ENCODE peak calls at places on chromosomes 5 and 9, in six cellular contexts. One of them, this sample, is unnamed.

GRCh38 chr5:115415143-115415491 is 118.7 kb upstream of the CCDC112 start:
- DNase-seq in NCI-H748 treated with DMSO at 0.1 percent for 48 hours: peak; percentile 14
- DNase-seq in substantia nigra: no peak
- DNase-seq in amniotic stem cell: no peak
- DNase-seq in left lobe of liver: no peak
- DNase-seq in non-pigmented ciliary epithelial cell: peak; percentile 43
- DNase-seq in this sample: no peak

GRCh38 chr9:93288341-93288740 is 104.4 kb downstream of the WNK2 start:
- DNase-seq in NCI-H748 treated with DMSO at 0.1 percent for 48 hours: no peak
- DNase-seq in substantia nigra: no peak
- DNase-seq in amniotic stem cell: no peak
- DNase-seq in left lobe of liver: no peak
- DNase-seq in non-pigmented ciliary epithelial cell: no peak
- DNase-seq in this sample: peak; percentile 38

GRCh38 chr5:1032551-1033027 is 24.0 kb downstream of the NKD2 start:
- DNase-seq in NCI-H748 treated with DMSO at 0.1 percent for 48 hours: no peak
- DNase-seq in substantia nigra: no peak
- DNase-seq in amniotic stem cell: no peak
- DNase-seq in left lobe of liver: no peak
- DNase-seq in non-pigmented ciliary epithelial cell: no peak
- DNase-seq in this sample: no peak

GRCh38 chr5:97658116-97658900 is 475.3 kb upstream of the RIOK2 start:
- DNase-seq in NCI-H748 treated with DMSO at 0.1 percent for 48 hours: no peak
- DNase-seq in substantia nigra: no peak
- DNase-seq in amniotic stem cell: no peak
- DNase-seq in left lobe of liver: peak; percentile 52
- DNase-seq in non-pigmented ciliary epithelial cell: no peak
- DNase-seq in this sample: no peak

GRCh38 chr9:4137234-4137633 is 162.6 kb downstream of the GLIS3 start:
- DNase-seq in NCI-H748 treated with DMSO at 0.1 percent for 48 hours: no peak
- DNase-seq in substantia nigra: no peak
- DNase-seq in amniotic stem cell: peak; percentile 38
- DNase-seq in left lobe of liver: no peak
- DNase-seq in non-pigmented ciliary epithelial cell: peak; percentile 96
- DNase-seq in this sample: no peak

GRCh38 chr5:93576994-93577575 is 3.9 kb downstream of the NR2F1-AS1 start:
- DNase-seq in NCI-H748 treated with DMSO at 0.1 percent for 48 hours: no peak
- DNase-seq in substantia nigra: no peak
- DNase-seq in amniotic stem cell: no peak
- DNase-seq in left lobe of liver: no peak
- DNase-seq in non-pigmented ciliary epithelial cell: no peak
- DNase-seq in this sample: no peak

GRCh38 chr9:104138243-104138642 is 44.1 kb downstream of the SMC2 start:
- DNase-seq in NCI-H748 treated with DMSO at 0.1 percent for 48 hours: no peak
- DNase-seq in substantia nigra: no peak
- DNase-seq in amniotic stem cell: no peak
- DNase-seq in left lobe of liver: no peak
- DNase-seq in non-pigmented ciliary epithelial cell: no peak
- DNase-seq in this sample: no peak

GRCh38 chr5:44942524-44943001 is 133.8 kb downstream of the MRPS30 start:
- DNase-seq in NCI-H748 treated with DMSO at 0.1 percent for 48 hours: no peak
- DNase-seq in substantia nigra: no peak
- DNase-seq in amniotic stem cell: no peak
- DNase-seq in left lobe of liver: no peak
- DNase-seq in non-pigmented ciliary epithelial cell: no peak
- DNase-seq in this sample: no peak

GRCh38 chr9:34552986-34553385 is 30.2 kb upstream of the ENHO start:
- DNase-seq in NCI-H748 treated with DMSO at 0.1 percent for 48 hours: no peak
- DNase-seq in substantia nigra: no peak
- DNase-seq in amniotic stem cell: no peak
- DNase-seq in left lobe of liver: no peak
- DNase-seq in non-pigmented ciliary epithelial cell: no peak
- DNase-seq in this sample: no peak

GRCh38 chr9:128529191-128529590 is 23.2 kb upstream of the SPTAN1 start:
- DNase-seq in NCI-H748 treated with DMSO at 0.1 percent for 48 hours: no peak
- DNase-seq in substantia nigra: no peak
- DNase-seq in amniotic stem cell: no peak
- DNase-seq in left lobe of liver: no peak
- DNase-seq in non-pigmented ciliary epithelial cell: no peak
- DNase-seq in this sample: no peak

GRCh38 chr9:20981486-20981885 is 50.0 kb downstream of the HACD4 start:
- DNase-seq in NCI-H748 treated with DMSO at 0.1 percent for 48 hours: no peak
- DNase-seq in substantia nigra: no peak
- DNase-seq in amniotic stem cell: peak; percentile 48
- DNase-seq in left lobe of liver: no peak
- DNase-seq in non-pigmented ciliary epithelial cell: peak; percentile 67
- DNase-seq in this sample: no peak

GRCh38 chr5:89968870-89969472 is 440.6 kb downstream of the CETN3 start:
- DNase-seq in NCI-H748 treated with DMSO at 0.1 percent for 48 hours: no peak
- DNase-seq in substantia nigra: no peak
- DNase-seq in amniotic stem cell: no peak
- DNase-seq in left lobe of liver: no peak
- DNase-seq in non-pigmented ciliary epithelial cell: no peak
- DNase-seq in this sample: no peak

GRCh38 chr5:147565524-147565923 is 55.7 kb upstream of the DPYSL3 start:
- DNase-seq in NCI-H748 treated with DMSO at 0.1 percent for 48 hours: no peak
- DNase-seq in substantia nigra: no peak
- DNase-seq in amniotic stem cell: no peak
- DNase-seq in left lobe of liver: no peak
- DNase-seq in non-pigmented ciliary epithelial cell: peak; percentile 57
- DNase-seq in this sample: no peak